ENCODE peak calls at places on chromosomes 12 and 14, in nine cellular contexts. T is PC-3, I is right atrium auricular region, L is heart right ventricle, F is mesenchymal stem cell, P is body of pancreas, H is heart left ventricle, Q is right cardiac atrium, G is GM23248. R is an unnamed sample.

GRCh38 chr14:92986254-92987147 is 63.6 kb downstream of the CHGA start:
- DNase-seq in L (peak; percentile 24), P (peak; percentile 82), H (peak; percentile 68), T (peak; percentile 86), G (peak; percentile 79), F (peak; percentile 28), I (no peak), Q (no peak), R (peak; percentile 75)

GRCh38 chr12:55972906-55973597 is 826 bp upstream of the RAB5B start:
- DNase-seq in P (no peak), I (no peak), G (no peak), L (no peak), Q (no peak), F (no peak), T (no peak), H (no peak), R (no peak)

GRCh38 chr12:110543252-110543959 is 39.7 kb downstream of the PPTC7 start:
- DNase-seq in T (peak; percentile 7), F (peak; percentile 73), Q (peak; percentile 92), I (peak; percentile 96), P (peak; percentile 94), G (no peak), H (peak; percentile 81), L (peak; percentile 71), R (no peak)

GRCh38 chr14:51202914-51203665 is 37.0 kb upstream of the TMX1 start:
- DNase-seq in P (no peak), L (no peak), I (no peak), T (no peak), Q (no peak), G (no peak), F (no peak), H (no peak), R (no peak)

GRCh38 chr12:68479832-68480291 is 130.8 kb upstream of the RAP1B start:
- DNase-seq in H (no peak), T (peak; percentile 64), F (peak; percentile 49), Q (no peak), L (no peak), P (no peak), G (peak; percentile 63), I (no peak), R (peak; percentile 57)

GRCh38 chr12:12181516-12181915 is 85.3 kb downstream of the LRP6 start:
- DNase-seq in H (no peak), I (no peak), F (no peak), T (peak; percentile 71), L (no peak), P (no peak), G (peak; percentile 76), Q (no peak), R (no peak)

GRCh38 chr12:97142737-97143450 is 235.8 kb downstream of the NEDD1 start:
- DNase-seq in Q (peak; percentile 30), P (no peak), H (no peak), I (no peak), L (peak; percentile 7), T (no peak), F (no peak), G (no peak), R (no peak)

GRCh38 chr14:75933712-75934296 is 48.0 kb downstream of the TGFB3 start:
- DNase-seq in H (no peak), G (no peak), F (no peak), L (no peak), P (no peak), Q (no peak), T (no peak), I (no peak), R (no peak)

GRCh38 chr14:37599527-37600368 is 4.3 kb downstream of the TTC6 start:
- DNase-seq in G (peak; percentile 35), H (no peak), L (no peak), I (no peak), P (no peak), T (peak; percentile 63), F (peak; percentile 21), Q (peak; percentile 45), R (peak; percentile 28)

GRCh38 chr14:53432378-53432802 is 279.3 kb upstream of the DDHD1 start:
- DNase-seq in H (no peak), Q (peak; percentile 44), L (no peak), F (peak; percentile 51), P (no peak), T (peak; percentile 77), I (no peak), G (peak; percentile 58), R (peak; percentile 66)

GRCh38 chr14:24665440-24665991 is 31.5 kb upstream of the GZMB start:
- DNase-seq in F (no peak), G (no peak), L (no peak), P (no peak), I (no peak), Q (no peak), T (no peak), H (no peak), R (no peak)

GRCh38 chr12:2624543-2625266 is 170.1 kb upstream of the FKBP4 start:
- DNase-seq in L (no peak), F (peak; percentile 60), T (peak; percentile 65), H (no peak), G (peak; percentile 73), P (no peak), Q (no peak), I (no peak), R (peak; percentile 78)

DNA sequence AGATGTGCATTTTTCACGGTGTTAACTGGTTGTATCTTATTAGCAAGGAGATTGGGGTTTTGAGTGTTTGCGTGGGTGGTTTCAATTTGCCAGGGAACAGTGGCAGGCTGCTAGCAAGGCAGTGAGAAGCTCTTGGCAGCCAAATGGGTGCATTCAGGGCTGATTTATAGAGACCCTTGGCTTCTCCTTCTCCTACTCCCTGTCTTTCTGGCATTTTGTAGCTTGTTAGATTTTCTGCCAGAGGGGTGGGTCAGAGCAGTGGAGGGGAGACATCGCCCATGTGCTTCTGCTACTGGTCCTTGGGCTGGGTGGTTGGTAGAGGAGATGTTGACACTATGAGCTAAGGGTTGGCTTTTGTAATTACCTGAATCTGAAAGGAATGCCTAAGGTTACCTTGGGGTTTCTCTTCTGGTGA is 9.6 kb downstream of the CALM1 start:
- DNase-seq in L (no peak), F (no peak), T (no peak), Q (no peak), I (no peak), P (no peak), G (no peak), H (no peak), R (no peak)
- H3K4me1 ChIP-seq in L (peaks cover 38% of the 10 kb centered on the region), F (peaks cover 8% of the 10 kb centered on the region), T (peaks cover 19% of the 10 kb centered on the region), Q (peaks cover 4% of the 10 kb centered on the region), I (peaks cover 56% of the 10 kb centered on the region), P (no peaks in the 10 kb centered on the region), G (peaks cover 13% of the 10 kb centered on the region), H (peaks cover 11% of the 10 kb centered on the region), R (peaks cover 9% of the 10 kb centered on the region)

DNA sequence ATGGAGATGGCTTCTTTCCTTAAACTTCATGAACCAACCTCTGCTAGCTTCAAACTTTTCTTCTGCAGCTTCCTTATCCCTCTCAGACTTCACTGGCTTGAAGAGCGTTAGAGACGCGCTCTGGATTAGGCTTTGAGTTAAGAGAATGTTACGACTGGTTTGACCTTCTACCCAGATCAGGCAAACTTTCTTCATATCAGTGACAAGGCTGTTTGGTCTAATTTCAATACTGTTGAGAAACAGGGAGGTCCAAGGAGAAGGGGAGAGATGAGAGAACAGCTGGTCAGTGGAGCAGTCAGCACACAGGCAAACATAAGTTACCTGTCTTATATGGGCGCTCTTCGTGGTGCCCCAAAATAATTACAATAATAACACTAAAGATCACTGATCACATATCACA is 14.9 kb downstream of the SCAF11 start:
- DNase-seq in P (no peak), L (no peak), G (no peak), H (no peak), F (no peak), Q (no peak), T (no peak), I (no peak), R (no peak)
- H3K4me1 ChIP-seq in P (peaks cover 63% of the 10 kb centered on the region), L (peaks cover 58% of the 10 kb centered on the region), G (peaks cover 70% of the 10 kb centered on the region), H (peaks cover 64% of the 10 kb centered on the region), F (peaks cover 3% of the 10 kb centered on the region), Q (peaks cover 7% of the 10 kb centered on the region), T (no peaks in the 10 kb centered on the region), I (peaks cover 73% of the 10 kb centered on the region), R (peaks cover 73% of the 10 kb centered on the region)

DNA sequence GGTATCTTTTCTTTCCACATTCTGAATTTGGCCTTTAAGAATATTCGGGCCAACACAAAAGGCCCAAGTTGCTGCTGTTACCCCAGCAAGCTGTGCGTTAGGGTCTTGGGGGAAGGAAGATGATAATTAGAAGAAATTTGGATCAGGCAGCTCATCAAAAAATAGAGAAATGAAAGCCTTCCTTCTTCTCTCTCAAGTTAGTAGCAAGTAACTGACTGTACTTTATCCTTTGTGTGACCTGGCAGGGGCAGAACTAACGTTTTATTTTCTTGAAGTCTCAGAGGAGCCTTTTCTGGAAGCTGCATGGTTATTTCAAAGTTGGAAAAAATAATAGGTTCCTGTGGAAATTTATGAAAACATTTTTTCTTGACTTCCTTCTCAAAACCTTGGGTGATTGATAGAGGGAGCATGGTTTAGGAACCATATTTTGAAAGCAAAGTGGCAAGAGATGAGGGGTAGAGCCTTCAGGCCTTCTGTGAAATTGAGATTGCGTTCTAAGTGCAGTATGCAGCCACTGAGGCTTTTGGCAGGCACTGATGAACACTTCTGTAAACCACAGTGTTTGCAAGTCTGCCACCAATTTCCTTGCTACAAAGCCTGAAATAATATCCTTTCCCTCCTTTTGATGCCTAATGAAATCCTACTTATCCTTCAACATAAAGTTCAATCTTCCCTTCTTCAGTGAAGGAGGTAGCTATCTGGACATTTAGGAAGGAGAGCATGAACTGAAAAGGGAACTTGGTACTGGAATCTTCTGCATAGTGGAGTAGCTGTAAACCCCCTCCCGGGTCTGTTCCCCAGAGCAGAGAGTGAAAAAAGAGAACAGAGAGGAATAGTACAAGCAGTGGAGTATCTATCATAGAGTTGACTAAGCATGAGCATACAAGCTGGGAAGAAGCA is 123.2 kb downstream of the FGD4 start:
- DNase-seq in P (no peak), L (no peak), Q (no peak), G (no peak), F (no peak), T (no peak), I (no peak), H (no peak), R (no peak)
- H3K4me1 ChIP-seq in P (no peaks in the 10 kb centered on the region), L (peaks cover 26% of the 10 kb centered on the region), Q (peaks cover 6% of the 10 kb centered on the region), G (no peaks in the 10 kb centered on the region), F (peaks cover 2% of the 10 kb centered on the region), T (no peaks in the 10 kb centered on the region), I (peaks cover 30% of the 10 kb centered on the region), H (peaks cover 19% of the 10 kb centered on the region), R (peaks cover 21% of the 10 kb centered on the region)

GRCh38 chr14:34596891-34597290 is 33.1 kb downstream of the SNX6 start:
- DNase-seq in Q (no peak), L (no peak), G (no peak), T (no peak), I (no peak), P (no peak), F (no peak), H (no peak), R (no peak)

GRCh38 chr14:34592623-34593022 is 37.3 kb downstream of the SNX6 start:
- DNase-seq in Q (no peak), P (no peak), T (no peak), I (no peak), H (peak; percentile 25), F (no peak), G (no peak), L (no peak), R (no peak)

DNA sequence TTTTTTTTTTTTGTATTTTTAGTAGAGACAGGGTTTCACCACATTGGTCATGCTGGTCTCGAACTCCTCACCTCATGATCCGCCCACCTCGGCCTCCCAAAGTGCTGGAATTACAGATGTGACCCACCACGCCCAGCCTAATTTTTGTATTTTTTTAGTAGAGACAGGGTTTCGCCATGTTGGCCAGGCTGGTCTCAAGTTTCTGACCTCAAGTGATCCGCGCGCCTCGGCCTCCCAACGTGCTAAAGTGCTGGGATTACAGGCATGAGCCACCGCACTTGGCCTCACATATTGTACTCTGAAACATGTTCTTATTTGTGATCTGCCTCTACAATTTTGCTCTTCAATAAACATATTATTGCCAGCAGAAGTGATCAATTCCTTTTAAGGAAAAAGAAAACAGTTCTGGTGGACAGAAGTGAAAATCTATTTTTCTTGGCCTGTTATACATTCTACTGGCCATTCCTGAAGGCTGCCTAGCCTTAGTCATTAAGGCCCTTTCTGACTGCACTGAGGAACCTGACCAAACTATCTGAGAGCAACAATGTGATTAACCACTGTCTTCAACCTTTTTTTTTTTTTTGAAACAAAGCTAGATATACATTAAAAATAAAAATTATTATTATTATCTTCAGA is 36.1 kb downstream of the SNX6 start:
- DNase-seq in L (no peak), P (no peak), H (no peak), F (no peak), I (no peak), Q (no peak), T (no peak), G (peak; percentile 81), R (peak; percentile 50)
- H3K4me1 ChIP-seq in L (no peaks in the 10 kb centered on the region), P (no peaks in the 10 kb centered on the region), H (peaks cover 5% of the 10 kb centered on the region), F (peaks cover 5% of the 10 kb centered on the region), I (no peaks in the 10 kb centered on the region), Q (no peaks in the 10 kb centered on the region), T (no peaks in the 10 kb centered on the region), G (peaks cover 7% of the 10 kb centered on the region), R (peaks cover 3% of the 10 kb centered on the region)